ENCODE peak calls at places on chromosomes 3 and 15, in six cellular contexts. K is SK-N-SH, J is A549, G is HCT116, H is GM12878, Z is K562. P is an unnamed sample.

GRCh38 chr3:15896500-15896899 is 98.7 kb upstream of the ANKRD28 start:
- DNase-seq in K (no peak), J (no peak), G (no peak), H (no peak), Z (no peak), P (no peak)

GRCh38 chr3:106183762-106184391 is 315.1 kb upstream of the CBLB start:
- DNase-seq in K (no peak), J (peak; percentile 6), G (no peak), H (peak; percentile 81), Z (no peak), P (no peak)

GRCh38 chr3:177351195-177351594 is 153.9 kb upstream of the TBL1XR1 start:
- DNase-seq in K (no peak), J (no peak), G (no peak), H (no peak), Z (no peak), P (no peak)

GRCh38 chr15:34442891-34443290 is 5.3 kb upstream of the GOLGA8A start:
- DNase-seq in K (no peak), J (no peak), G (no peak), H (no peak), Z (no peak), P (no peak)

GRCh38 chr15:51561271-51561670 is 61.3 kb downstream of the DMXL2 start:
- DNase-seq in K (no peak), J (no peak), G (no peak), H (no peak), Z (no peak), P (no peak)

GRCh38 chr3:139774570-139775302 is 97.0 kb upstream of the NMNAT3 start:
- DNase-seq in K (peak; percentile 36), J (no peak), G (no peak), H (no peak), Z (no peak), P (no peak)

GRCh38 chr3:108145578-108145977 is 54.7 kb upstream of the CD47 start:
- DNase-seq in K (no peak), J (no peak), G (no peak), H (no peak), Z (no peak), P (no peak)

GRCh38 chr15:42608110-42608531 is 32.7 kb downstream of the STARD9 start:
- DNase-seq in K (no peak), J (no peak), G (no peak), H (peak; percentile 71), Z (no peak), P (no peak)

GRCh38 chr15:69160976-69161877 is 792 bp downstream of the GLCE start:
- DNase-seq in K (peak; percentile 66), J (peak; percentile 48), G (peak; percentile 16), H (no peak), Z (peak; percentile 21), P (no peak)

GRCh38 chr3:101720851-101721649 is 3.4 kb upstream of the CEP97 start:
- DNase-seq in K (no peak), J (no peak), G (no peak), H (no peak), Z (no peak), P (no peak)

GRCh38 chr15:60695713-60696522 is 217.0 kb upstream of the ICE2 start:
- DNase-seq in K (no peak), J (no peak), G (no peak), H (no peak), Z (no peak), P (no peak)

GRCh38 chr3:186605561-186606545 is 7.0 kb upstream of the AHSG start:
- DNase-seq in K (no peak), J (peak; percentile 29), G (no peak), H (no peak), Z (no peak), P (no peak)

GRCh38 chr3:149860881-149861280 is 47.9 kb downstream of the RNF13 start:
- DNase-seq in K (no peak), J (no peak), G (no peak), H (no peak), Z (no peak), P (no peak)

GRCh38 chr15:27668471-27669220 is 430.5 kb downstream of the OCA2 start:
- DNase-seq in K (no peak), J (no peak), G (no peak), H (no peak), Z (no peak), P (no peak)

GRCh38 chr15:100818927-100819326 is 60.7 kb upstream of the ALDH1A3 start:
- DNase-seq in K (peak; percentile 65), J (peak; percentile 42), G (no peak), H (no peak), Z (no peak), P (no peak)

GRCh38 chr15:92510163-92510882 is 116.6 kb downstream of the ST8SIA2 start:
- DNase-seq in K (no peak), J (peak; percentile 15), G (no peak), H (no peak), Z (no peak), P (no peak)

DNA sequence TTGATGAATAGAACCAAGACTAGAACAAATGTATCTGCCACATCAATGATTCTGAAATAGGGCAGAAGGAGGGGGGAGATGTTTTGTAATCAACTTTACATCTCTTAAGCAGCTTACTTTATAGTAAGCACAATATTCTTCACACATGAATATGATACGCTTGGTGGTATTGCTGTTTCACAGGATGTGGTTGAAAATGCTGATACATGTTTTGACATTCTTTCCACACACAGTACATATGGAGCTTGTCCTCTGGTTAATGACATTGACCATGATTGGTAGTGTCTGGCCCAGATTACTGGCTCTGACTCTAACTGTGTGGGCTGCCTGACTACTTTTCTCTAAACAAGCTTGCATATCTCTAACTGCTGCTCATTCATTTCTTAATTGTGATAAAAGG is 168.9 kb downstream of the KLHL25 start:
- DNase-seq in K (no peak), J (no peak), G (no peak), H (no peak), Z (no peak), P (no peak)
- H3K4me1 ChIP-seq in K (peaks cover 15% of the 10 kb centered on the region), J (peaks cover 7% of the 10 kb centered on the region), G (no peaks in the 10 kb centered on the region), H (peaks cover 27% of the 10 kb centered on the region), Z (no peaks in the 10 kb centered on the region), P (no peaks in the 10 kb centered on the region)

GRCh38 chr3:50268703-50269451 is at the start of gene SEMA3B:
- DNase-seq in K (no peak), J (peak; percentile 73), G (no peak), H (no peak), Z (no peak), P (no peak)
- TF ChIP-seq REST in K (no peak), J (no peak), G (no peak), H (no peak), Z (no peak), P (no peak)

GRCh38 chr3:48472673-48472922 is 26.1 kb downstream of the ATRIP start:
- DNase-seq in K (peak; percentile 48), J (no peak), G (peak; percentile 54), H (no peak), Z (peak; percentile 42), P (no peak)
- H3K4me1 ChIP-seq in K (no peaks in the 10 kb centered on the region), J (peaks cover 34% of the 10 kb centered on the region), G (peaks cover 34% of the 10 kb centered on the region), H (peaks cover 35% of the 10 kb centered on the region), Z (peaks cover 5% of the 10 kb centered on the region), P (peaks cover 7% of the 10 kb centered on the region)

GRCh38 chr3:127264292-127264691 is 23.6 kb downstream of the PRR20G start:
- DNase-seq in K (no peak), J (no peak), G (no peak), H (no peak), Z (no peak), P (no peak)
- TF ChIP-seq REST in K (no peak), J (no peak), G (no peak), H (no peak), Z (no peak), P (no peak)

GRCh38 chr3:168159473-168159872 is 63.7 kb upstream of the GOLIM4 start:
- DNase-seq in K (no peak), J (no peak), G (no peak), H (no peak), Z (no peak), P (no peak)
- H3K4me1 ChIP-seq in K (no peaks in the 10 kb centered on the region), J (no peaks in the 10 kb centered on the region), G (no peaks in the 10 kb centered on the region), H (peaks cover 5% of the 10 kb centered on the region), Z (peaks cover 35% of the 10 kb centered on the region), P (no peaks in the 10 kb centered on the region)

GRCh38 chr15:79027532-79028410 is 62.8 kb downstream of the RASGRF1 start:
- DNase-seq in K (no peak), J (no peak), G (no peak), H (no peak), Z (no peak), P (no peak)

GRCh38 chr15:79025802-79026201 is 64.8 kb downstream of the RASGRF1 start:
- DNase-seq in K (no peak), J (no peak), G (no peak), H (no peak), Z (no peak), P (no peak)

GRCh38 chr15:79031201-79031600 is 59.4 kb downstream of the RASGRF1 start:
- DNase-seq in K (no peak), J (no peak), G (no peak), H (no peak), Z (no peak), P (no peak)

GRCh38 chr15:79030470-79030869 is 60.1 kb downstream of the RASGRF1 start:
- DNase-seq in K (no peak), J (no peak), G (no peak), H (no peak), Z (no peak), P (no peak)

GRCh38 chr15:79028411-79028964 is 62.1 kb downstream of the RASGRF1 start:
- DNase-seq in K (peak; percentile 79), J (peak; percentile 51), G (peak; percentile 52), H (no peak), Z (peak; percentile 71), P (peak; percentile 52)
- TF ChIP-seq REST in K (no peak), J (no peak), G (no peak), H (no peak), Z (no peak), P (no peak)

P was measured in Panc1.